ENCODE peak calls at places on chromosomes 1 and 21, in nine cellular contexts. Z is IMR-90; X is tibial nerve; N is neural progenitor cell; P is activated T-cell treated with anti-CD3 and anti-CD28 coated beads, Interleukin-2, amount 50 U/mL, for 4 hours; K is stimulated activated CD8-positive, alpha-beta memory T cell treated with anti-CD3 and anti-CD28 coated beads, Interleukin-2, amount 100 ng/mL, for 1 hour; M is testis; E is putamen; R is RKO. H is an unnamed sample.

GRCh38 chr1:181131255-181131901 is 42.9 kb downstream of the IER5 start:
- DNase-seq in X (no peak), R (no peak), K (no peak), M (no peak), E (no peak), P (no peak), Z (no peak), N (no peak), H (no peak)

GRCh38 chr1:150765229-150765976 is at the start of gene CTSS:
- DNase-seq in R (peak), P (no peak), X (no peak), M (no peak), E (no peak), K (no peak), N (no peak), Z (peak), H (no peak)

GRCh38 chr21:28633803-28634572 is 358.7 kb downstream of the LTN1 start:
- DNase-seq in M (no peak), K (no peak), R (peak), X (no peak), E (no peak), N (no peak), P (no peak), Z (peak), H (no peak)

GRCh38 chr1:117809764-117810163 is 119.7 kb downstream of the GDAP2 start:
- DNase-seq in K (no peak), P (no peak), R (no peak), Z (peak), N (no peak), E (no peak), X (no peak), M (no peak), H (no peak)

GRCh38 chr1:65688848-65689247 is 103.8 kb upstream of the PDE4B start:
- DNase-seq in P (no peak), K (no peak), M (no peak), E (no peak), Z (no peak), R (no peak), X (no peak), N (no peak), H (no peak)

GRCh38 chr1:44677201-44677520 is 2.6 kb downstream of the ARMH1 start:
- DNase-seq in P (no peak), N (peak), K (no peak), E (no peak), X (no peak), M (no peak), R (peak), Z (peak), H (no peak)

GRCh38 chr1:177185209-177185608 is 14.5 kb downstream of the BRINP2 start:
- DNase-seq in M (peak), N (peak), K (no peak), Z (peak), E (no peak), X (no peak), P (no peak), R (no peak), H (no peak)

GRCh38 chr1:196698993-196699392 is 47.1 kb downstream of the CFH start:
- DNase-seq in N (no peak), P (no peak), E (no peak), M (no peak), Z (no peak), X (no peak), R (no peak), K (no peak), H (no peak)

GRCh38 chr21:29056005-29056404 is 17.4 kb downstream of the CCT8 start:
- DNase-seq in R (no peak), X (no peak), P (no peak), E (no peak), Z (peak), N (no peak), M (no peak), K (no peak), H (no peak)

GRCh38 chr1:33713058-33713877 is 150.6 kb upstream of the HMGB4 start:
- DNase-seq in R (no peak), M (no peak), K (no peak), P (no peak), Z (no peak), E (no peak), X (no peak), N (no peak), H (no peak)

GRCh38 chr21:45020629-45021427 is 53.6 kb upstream of the ADARB1 start:
- DNase-seq in M (no peak), P (no peak), X (no peak), R (no peak), E (no peak), Z (no peak), N (no peak), K (no peak), H (no peak)

GRCh38 chr1:181660621-181661020 is 177.3 kb downstream of the CACNA1E start:
- DNase-seq in Z (no peak), X (no peak), N (no peak), E (no peak), M (no peak), R (peak), P (no peak), K (no peak), H (no peak)

GRCh38 chr1:5746611-5747427 is 245.4 kb downstream of the NPHP4 start:
- DNase-seq in Z (no peak), K (no peak), P (no peak), E (no peak), R (no peak), N (no peak), X (no peak), M (no peak), H (no peak)

GRCh38 chr1:25051906-25052305 is 121.8 kb upstream of the RUNX3 start:
- DNase-seq in Z (no peak), M (no peak), P (no peak), N (no peak), E (no peak), X (no peak), R (no peak), K (no peak), H (no peak)

GRCh38 chr1:226625832-226626576 is 77.4 kb downstream of the STUM start:
- DNase-seq in Z (no peak), E (no peak), N (no peak), R (no peak), X (no peak), K (no peak), P (no peak), M (no peak), H (no peak)

GRCh38 chr1:92721886-92722285 is 63.0 kb downstream of the EVI5 start:
- DNase-seq in R (no peak), K (no peak), Z (no peak), P (no peak), M (no peak), E (no peak), N (no peak), X (no peak), H (no peak)

GRCh38 chr1:6300342-6301141 is 39.6 kb upstream of the GPR153 start:
- DNase-seq in Z (no peak), P (no peak), N (no peak), K (no peak), X (no peak), E (no peak), R (no peak), M (no peak), H (no peak)

GRCh38 chr1:112317556-112317955 is 78.5 kb upstream of the CTTNBP2NL start:
- DNase-seq in M (no peak), K (no peak), X (peak), E (no peak), Z (no peak), N (no peak), P (no peak), R (no peak), H (no peak)

GRCh38 chr1:106995970-106996369 is 60.5 kb upstream of the PRMT6 start:
- DNase-seq in K (no peak), Z (no peak), P (no peak), N (no peak), R (no peak), X (no peak), E (no peak), M (no peak), H (no peak)

GRCh38 chr1:23421752-23422312 is 2.7 kb downstream of the TCEA3 start:
- DNase-seq in P (no peak), E (no peak), M (no peak), N (no peak), X (peak), R (no peak), K (no peak), Z (peak), H (no peak)

GRCh38 chr1:218874313-218874712 is 299.4 kb upstream of the LYPLAL1 start:
- DNase-seq in M (no peak), P (no peak), R (no peak), N (no peak), K (no peak), E (no peak), X (no peak), Z (peak), H (no peak)

GRCh38 chr1:202306535-202307345 is 35.0 kb downstream of the UBE2T start:
- DNase-seq in M (no peak), P (no peak), E (peak), R (no peak), Z (no peak), N (no peak), X (no peak), K (no peak), H (no peak)

GRCh38 chr1:53048345-53048737 is 13.7 kb upstream of the PODN start:
- DNase-seq in Z (no peak), E (no peak), P (no peak), R (no peak), X (no peak), K (no peak), M (no peak), N (no peak), H (no peak)

GRCh38 chr1:48061162-48062136 is 64.3 kb upstream of the TRABD2B start:
- DNase-seq in P (no peak), M (peak), E (peak), R (peak), N (peak), K (no peak), Z (peak), X (peak), H (no peak)

GRCh38 chr1:110300412-110300811 is 38.8 kb upstream of the RBM15 start:
- DNase-seq in N (no peak), P (no peak), X (no peak), E (no peak), K (no peak), R (no peak), Z (no peak), M (no peak), H (no peak)

GRCh38 chr1:89820423-89821321 is at the start of gene LRRC8D:
- DNase-seq in Z (peak), M (peak), N (peak), X (peak), P (peak), E (peak), K (peak), R (peak), H (peak)

GRCh38 chr1:10475510-10475909 is 760 bp downstream of the PEX14 start:
- DNase-seq in R (peak), N (no peak), X (no peak), P (no peak), Z (no peak), M (no peak), E (no peak), K (no peak), H (no peak)

GRCh38 chr1:92485374-92486250 is 1.1 kb downstream of the GFI1 start:
- DNase-seq in R (peak), N (peak), M (peak), Z (no peak), P (peak), X (no peak), K (peak), E (no peak), H (peak)

GRCh38 chr1:50955116-50955515 is 5.0 kb downstream of the FAF1 start:
- DNase-seq in K (no peak), X (no peak), Z (no peak), P (no peak), E (no peak), M (no peak), N (no peak), R (no peak), H (no peak)

GRCh38 chr21:25296239-25296638 is 311.0 kb downstream of the MRPL39 start:
- DNase-seq in P (no peak), E (no peak), M (peak), R (no peak), K (no peak), X (no peak), N (no peak), Z (no peak), H (no peak)

GRCh38 chr1:7572654-7573152 is 198.4 kb upstream of the VAMP3 start:
- DNase-seq in E (no peak), Z (no peak), K (no peak), X (no peak), R (no peak), N (no peak), P (no peak), M (no peak), H (no peak)

GRCh38 chr1:232764458-232765231 is 40.6 kb upstream of the MAP10 start:
- DNase-seq in N (no peak), M (no peak), X (peak), K (no peak), R (no peak), P (no peak), E (no peak), Z (no peak), H (no peak)